ENCODE peak calls at places on chromosomes 13 and 19, in five cellular contexts. One of them, this sample, is unnamed.

GRCh38 chr19:55062735-55063491 is at the start of gene RDH13:
- DNase-seq in natural killer cell: peak; percentile 99
- DNase-seq in adrenal gland: peak; percentile 98
- DNase-seq in NB4: peak; percentile 91
- DNase-seq in H1: peak; percentile 90
- DNase-seq in this sample: peak; percentile 94

GRCh38 chr13:27621116-27621365 is 651 bp upstream of the POLR1D start:
- DNase-seq in natural killer cell: no peak
- DNase-seq in adrenal gland: no peak
- DNase-seq in NB4: no peak
- DNase-seq in H1: no peak
- DNase-seq in this sample: no peak

GRCh38 chr13:33911521-33911920 is 93.6 kb downstream of the RFC3 start:
- DNase-seq in natural killer cell: no peak
- DNase-seq in adrenal gland: no peak
- DNase-seq in NB4: no peak
- DNase-seq in H1: no peak
- DNase-seq in this sample: no peak

GRCh38 chr19:35816262-35816661 is 3.6 kb upstream of the PRODH2 start:
- DNase-seq in natural killer cell: no peak
- DNase-seq in adrenal gland: no peak
- DNase-seq in NB4: no peak
- DNase-seq in H1: peak; percentile 31
- DNase-seq in this sample: no peak

GRCh38 chr13:94657167-94657566 is 55.2 kb downstream of the SOX21 start:
- DNase-seq in natural killer cell: no peak
- DNase-seq in adrenal gland: no peak
- DNase-seq in NB4: no peak
- DNase-seq in H1: no peak
- DNase-seq in this sample: no peak

GRCh38 chr19:1804858-1805257 is 7.2 kb downstream of the ATP8B3 start:
- DNase-seq in natural killer cell: no peak
- DNase-seq in adrenal gland: no peak
- DNase-seq in NB4: no peak
- DNase-seq in H1: no peak
- DNase-seq in this sample: no peak

GRCh38 chr19:2059422-2060201 is 8.6 kb upstream of the MKNK2 start:
- DNase-seq in natural killer cell: no peak
- DNase-seq in adrenal gland: peak; percentile 95
- DNase-seq in NB4: peak; percentile 25
- DNase-seq in H1: no peak
- DNase-seq in this sample: no peak

GRCh38 chr13:40566811-40567210 is 99.6 kb downstream of the FOXO1 start:
- DNase-seq in natural killer cell: no peak
- DNase-seq in adrenal gland: no peak
- DNase-seq in NB4: no peak
- DNase-seq in H1: no peak
- DNase-seq in this sample: no peak

GRCh38 chr19:5778402-5778801 is 6.1 kb downstream of the PRR22 start:
- DNase-seq in natural killer cell: no peak
- DNase-seq in adrenal gland: no peak
- DNase-seq in NB4: no peak
- DNase-seq in H1: no peak
- DNase-seq in this sample: no peak

GRCh38 chr19:16875584-16876555 is 12.9 kb upstream of the F2RL3 start:
- DNase-seq in natural killer cell: no peak
- DNase-seq in adrenal gland: no peak
- DNase-seq in NB4: no peak
- DNase-seq in H1: no peak
- DNase-seq in this sample: no peak

GRCh38 chr19:2840794-2841790 is at the start of gene ZNF555:
- DNase-seq in natural killer cell: peak; percentile 96
- DNase-seq in adrenal gland: peak; percentile 100
- DNase-seq in NB4: peak; percentile 97
- DNase-seq in H1: peak; percentile 95
- DNase-seq in this sample: peak; percentile 88

GRCh38 chr19:2702170-2703076 is at the start of gene GNG7:
- DNase-seq in natural killer cell: peak; percentile 91
- DNase-seq in adrenal gland: peak; percentile 92
- DNase-seq in NB4: peak; percentile 84
- DNase-seq in H1: no peak
- DNase-seq in this sample: peak; percentile 99

GRCh38 chr13:19587635-19588300 is 26.4 kb upstream of the TPTE2 start:
- DNase-seq in natural killer cell: no peak
- DNase-seq in adrenal gland: no peak
- DNase-seq in NB4: peak; percentile 75
- DNase-seq in H1: no peak
- DNase-seq in this sample: no peak

GRCh38 chr19:45768644-45769053 is 403 bp downstream of the SIX5 start:
- DNase-seq in natural killer cell: peak; percentile 43
- DNase-seq in adrenal gland: no peak
- DNase-seq in NB4: peak; percentile 66
- DNase-seq in H1: no peak
- DNase-seq in this sample: peak; percentile 42

GRCh38 chr19:54252845-54253244 is 4.2 kb downstream of the LILRB5 start:
- DNase-seq in natural killer cell: no peak
- DNase-seq in adrenal gland: no peak
- DNase-seq in NB4: no peak
- DNase-seq in H1: no peak
- DNase-seq in this sample: no peak

GRCh38 chr13:68380041-68380973 is 1150.2 kb upstream of the PCDH9 start:
- DNase-seq in natural killer cell: no peak
- DNase-seq in adrenal gland: no peak
- DNase-seq in NB4: no peak
- DNase-seq in H1: no peak
- DNase-seq in this sample: no peak

GRCh38 chr19:374183-374885 is 29.7 kb upstream of the MIER2 start:
- DNase-seq in natural killer cell: no peak
- DNase-seq in adrenal gland: no peak
- DNase-seq in NB4: no peak
- DNase-seq in H1: no peak
- DNase-seq in this sample: no peak

DNA sequence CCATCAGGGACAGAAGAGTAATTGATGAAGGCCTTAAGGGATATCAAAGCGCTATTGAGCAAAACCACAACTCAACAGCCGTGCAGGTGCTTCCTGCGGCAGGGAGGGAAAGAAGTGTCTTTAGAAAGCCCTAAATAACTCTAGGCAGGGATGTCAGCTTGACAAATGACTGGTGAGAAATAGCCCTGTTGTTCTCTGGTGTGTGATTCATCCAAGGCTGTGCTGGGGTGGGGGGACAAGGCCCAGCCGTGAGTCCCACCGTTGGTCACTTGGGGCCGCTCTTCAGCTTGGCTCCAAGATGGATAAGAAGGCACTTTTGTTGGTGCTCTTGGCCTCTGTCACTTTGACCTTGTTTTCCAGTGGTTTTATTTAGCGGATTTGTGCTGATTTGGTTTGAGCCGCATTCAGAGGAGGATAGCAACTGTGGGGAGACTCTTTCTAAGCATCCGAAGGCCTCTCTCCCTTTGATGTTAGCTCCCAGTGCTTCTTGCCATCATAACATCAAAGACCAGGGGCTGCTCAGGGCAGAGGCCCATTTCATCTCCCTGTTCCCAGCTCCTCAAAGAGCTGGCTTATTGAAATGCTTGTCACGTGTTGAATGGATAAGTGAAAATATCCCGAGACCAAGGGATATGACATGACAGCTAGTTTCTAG is 130.3 kb upstream of the SERP2 start:
- DNase-seq in natural killer cell: no peak
- DNase-seq in adrenal gland: peak; percentile 91
- DNase-seq in NB4: peak; percentile 74
- DNase-seq in H1: peak; percentile 60
- DNase-seq in this sample: no peak
- TF ChIP-seq CTCF in natural killer cell: no peak
- TF ChIP-seq CTCF in adrenal gland: peak; percentile 72
- TF ChIP-seq CTCF in NB4: peak; percentile 53
- TF ChIP-seq CTCF in H1: peak; percentile 92
- TF ChIP-seq CTCF in this sample: no peak

DNA sequence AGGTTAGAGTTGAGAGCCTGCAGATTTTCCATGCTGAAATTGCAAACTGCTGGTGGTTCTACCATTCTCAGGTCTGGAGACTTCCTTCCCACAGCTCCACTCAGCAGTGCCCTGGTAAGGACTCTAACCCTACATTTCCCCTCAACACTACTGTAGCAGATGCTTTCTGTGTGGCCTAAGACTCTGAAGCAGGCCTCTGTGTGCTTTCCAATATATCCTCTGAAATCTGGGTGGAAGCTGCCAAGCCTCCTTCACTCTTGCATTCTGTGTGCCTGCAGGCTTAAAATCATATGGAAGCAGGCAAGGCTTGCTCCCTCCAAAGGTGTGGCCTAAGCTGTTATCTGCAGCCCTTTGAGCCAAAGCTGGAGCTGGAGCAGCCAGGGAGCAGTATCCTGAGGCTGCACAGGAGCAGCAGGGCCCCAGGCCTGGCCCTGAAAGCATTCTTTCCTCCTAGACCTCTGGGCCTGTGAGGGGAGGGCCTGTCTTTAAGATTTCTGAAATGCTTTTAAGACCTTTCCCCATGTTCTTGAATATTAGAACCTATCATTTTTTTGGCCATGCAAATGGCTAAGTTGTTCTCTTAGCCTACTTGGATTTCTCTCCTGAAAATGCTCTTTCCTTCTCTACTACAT is 134.1 kb upstream of the TSHZ3 start:
- DNase-seq in natural killer cell: no peak
- DNase-seq in adrenal gland: no peak
- DNase-seq in NB4: no peak
- DNase-seq in H1: no peak
- DNase-seq in this sample: no peak
- TF ChIP-seq CTCF in natural killer cell: no peak
- TF ChIP-seq CTCF in adrenal gland: no peak
- TF ChIP-seq CTCF in NB4: no peak
- TF ChIP-seq CTCF in H1: no peak
- TF ChIP-seq CTCF in this sample: no peak

DNA sequence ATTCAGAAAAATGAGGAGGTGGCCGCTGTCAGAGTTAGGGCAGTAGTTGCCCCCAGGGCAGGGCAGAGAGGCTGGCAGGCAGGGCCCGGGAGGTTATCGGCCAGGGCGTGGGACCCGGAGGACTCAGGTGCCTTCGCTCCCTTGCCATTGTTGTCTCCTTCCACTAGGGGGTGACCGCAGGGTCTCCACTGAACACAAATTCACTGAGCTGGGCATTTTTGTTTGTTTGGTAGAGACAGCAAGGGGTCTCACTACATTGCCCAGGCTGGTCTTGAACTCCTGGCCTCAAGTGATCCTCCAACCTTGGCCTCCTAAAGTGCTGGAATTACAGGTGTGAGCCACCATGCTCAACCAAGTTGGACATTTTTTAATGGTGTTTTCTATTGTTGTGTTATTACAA is 25.1 kb downstream of the CARS2 start:
- DNase-seq in natural killer cell: no peak
- DNase-seq in adrenal gland: no peak
- DNase-seq in NB4: peak; percentile 40
- DNase-seq in H1: no peak
- DNase-seq in this sample: no peak
- TF ChIP-seq CTCF in natural killer cell: no peak
- TF ChIP-seq CTCF in adrenal gland: peak; percentile 31
- TF ChIP-seq CTCF in NB4: peak; percentile 49
- TF ChIP-seq CTCF in H1: peak; percentile 64
- TF ChIP-seq CTCF in this sample: no peak

GRCh38 chr19:23932878-23933277 is 18.2 kb downstream of the ZNF726 start:
- DNase-seq in natural killer cell: no peak
- DNase-seq in adrenal gland: no peak
- DNase-seq in NB4: no peak
- DNase-seq in H1: no peak
- DNase-seq in this sample: no peak
- TF ChIP-seq CTCF in natural killer cell: no peak
- TF ChIP-seq CTCF in adrenal gland: no peak
- TF ChIP-seq CTCF in NB4: no peak
- TF ChIP-seq CTCF in H1: no peak
- TF ChIP-seq CTCF in this sample: no peak

This sample was measured in activated B cell treated with CpG ODN at 0.5 μM for 24 hours.